ENCODE peak calls at places on chromosomes 4 and X, in ten cellular contexts. O is endothelial cell of umbilical vein, G is IMR-90, Y is A549, N is hepatocyte, S is pancreas, X is transverse colon, H is mesendoderm, R is NT2/D1, C is right lobe of liver. D is an unnamed sample.

GRCh38 chrX:66633541-66633940 is 5.3 kb downstream of the EDA2R start:
- DNase-seq in O (no peak), G (peak; percentile 76), Y (no peak), N (no peak), S (no peak), X (no peak), H (no peak), R (no peak), C (no peak), D (no peak)

GRCh38 chr4:5956285-5957021 is 61.8 kb downstream of the C4orf50 start:
- DNase-seq in O (peak; percentile 39), G (no peak), Y (no peak), N (peak; percentile 29), S (peak; percentile 76), X (no peak), H (peak; percentile 67), R (peak; percentile 87), C (peak; percentile 77), D (peak; percentile 27)

GRCh38 chrX:19776753-19777152 is 110.6 kb downstream of the SH3KBP1 start:
- DNase-seq in O (no peak), G (no peak), Y (no peak), N (no peak), S (no peak), X (no peak), H (no peak), R (no peak), C (no peak), D (no peak)

GRCh38 chrX:68841251-68842049 is 12.6 kb downstream of the EFNB1 start:
- DNase-seq in O (no peak), G (no peak), Y (no peak), N (no peak), S (peak; percentile 67), X (peak; percentile 88), H (no peak), R (no peak), C (peak; percentile 83), D (no peak)

GRCh38 chrX:152913915-152914314 is 16.0 kb downstream of the ZNF185 start:
- DNase-seq in O (no peak), G (no peak), Y (no peak), N (no peak), S (no peak), X (no peak), H (no peak), R (no peak), C (no peak), D (no peak)

GRCh38 chr4:150264595-150265141 is 186.4 kb downstream of the DCLK2 start:
- DNase-seq in O (no peak), G (no peak), Y (no peak), N (no peak), S (no peak), X (no peak), H (no peak), R (no peak), C (no peak), D (no peak)

GRCh38 chr4:10783351-10783750 is 98.8 kb upstream of the CLNK start:
- DNase-seq in O (no peak), G (peak; percentile 86), Y (no peak), N (peak; percentile 40), S (no peak), X (no peak), H (no peak), R (no peak), C (no peak), D (no peak)

GRCh38 chr4:7044415-7044930 is 1.3 kb downstream of the TADA2B start:
- DNase-seq in O (no peak), G (no peak), Y (no peak), N (no peak), S (no peak), X (no peak), H (no peak), R (no peak), C (no peak), D (no peak)

GRCh38 chr4:113683143-113683542 is 78.4 kb downstream of the CAMK2D start:
- DNase-seq in O (no peak), G (no peak), Y (no peak), N (no peak), S (no peak), X (peak; percentile 48), H (no peak), R (no peak), C (no peak), D (no peak)

GRCh38 chrX:22220941-22221340 is 51.8 kb upstream of the CBLL2 start:
- DNase-seq in O (peak; percentile 57), G (peak; percentile 88), Y (peak; percentile 6), N (no peak), S (no peak), X (no peak), H (peak; percentile 4), R (no peak), C (no peak), D (no peak)

GRCh38 chr4:163343604-163344146 is at the start of gene NPY5R:
- DNase-seq in O (no peak), G (no peak), Y (no peak), N (peak; percentile 19), S (no peak), X (no peak), H (peak; percentile 8), R (no peak), C (no peak), D (peak; percentile 40)

GRCh38 chrX:68685722-68686683 is 38.5 kb downstream of the STARD8 start:
- DNase-seq in O (peak; percentile 61), G (peak; percentile 76), Y (peak; percentile 31), N (peak; percentile 47), S (no peak), X (peak; percentile 29), H (peak; percentile 89), R (no peak), C (no peak), D (no peak)

GRCh38 chr4:4859799-4860380 is 425 bp downstream of the MSX1 start:
- DNase-seq in O (peak; percentile 13), G (no peak), Y (no peak), N (peak; percentile 28), S (no peak), X (no peak), H (no peak), R (no peak), C (no peak), D (no peak)
- H3K4me3 ChIP-seq in O (peak overlapping the region; percentile 35), G (peak overlapping the region; percentile 66), Y (peak overlapping the region; percentile 73), N (peak overlapping the region; percentile 89), S (peak overlapping the region; percentile 59), X (peak overlapping the region; percentile 46), H (peak overlapping the region; percentile 60), R (peak overlapping the region; percentile 49), C (peak overlapping the region; percentile 55), D (peak overlapping the region; percentile 80)

GRCh38 chrX:154096140-154097002 is 1.1 kb downstream of the MECP2 start:
- DNase-seq in O (no peak), G (peak; percentile 43), Y (no peak), N (peak; percentile 21), S (peak; percentile 10), X (no peak), H (no peak), R (no peak), C (peak; percentile 58), D (no peak)

GRCh38 chrX:154092371-154092770 is 5.1 kb downstream of the MECP2 start:
- DNase-seq in O (no peak), G (no peak), Y (no peak), N (no peak), S (no peak), X (no peak), H (no peak), R (no peak), C (no peak), D (no peak)

GRCh38 chrX:154093965-154094364 is 3.6 kb downstream of the MECP2 start:
- DNase-seq in O (no peak), G (no peak), Y (no peak), N (no peak), S (no peak), X (no peak), H (peak; percentile 37), R (no peak), C (no peak), D (no peak)

GRCh38 chrX:154097003-154097596 is 417 bp downstream of the MECP2 start:
- DNase-seq in O (peak; percentile 71), G (peak; percentile 51), Y (peak; percentile 77), N (peak; percentile 86), S (peak; percentile 59), X (peak; percentile 69), H (peak; percentile 70), R (no peak), C (peak; percentile 78), D (peak; percentile 75)

DNA sequence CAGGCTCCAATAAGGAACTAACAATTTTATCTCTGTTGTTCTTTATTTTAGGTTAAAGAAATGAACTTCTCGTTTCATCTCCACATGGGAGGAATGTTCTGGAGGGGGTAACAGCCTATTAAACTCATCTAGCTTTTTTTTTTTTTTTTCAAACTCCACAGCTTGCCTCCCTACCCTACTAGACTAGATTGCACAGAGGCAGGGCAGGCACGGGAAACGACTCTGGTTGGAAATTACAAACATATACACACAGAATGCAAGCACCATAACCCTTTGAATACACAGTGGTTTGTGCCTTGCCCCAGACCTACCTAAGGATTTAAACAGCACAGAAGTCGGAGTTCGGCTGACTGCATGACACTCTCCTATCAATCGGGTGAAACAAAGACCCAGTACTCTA is 2.7 kb downstream of the MECP2 start:
- DNase-seq in O (no peak), G (no peak), Y (no peak), N (no peak), S (no peak), X (no peak), H (no peak), R (no peak), C (no peak), D (no peak)
- H3K4me1 ChIP-seq in O (peaks cover 24% of the 10 kb centered on the region), G (peaks cover 5% of the 10 kb centered on the region), Y (peaks cover 37% of the 10 kb centered on the region), N (peaks cover 22% of the 10 kb centered on the region), S (no peaks in the 10 kb centered on the region), X (peaks cover 10% of the 10 kb centered on the region), H (peaks cover 7% of the 10 kb centered on the region), R (no peaks in the 10 kb centered on the region), C (no peaks in the 10 kb centered on the region), D (peaks cover 17% of the 10 kb centered on the region)

GRCh38 chr4:42359686-42360085 is 37.6 kb upstream of the SHISA3 start:
- DNase-seq in O (peak; percentile 46), G (peak; percentile 45), Y (no peak), N (no peak), S (no peak), X (no peak), H (no peak), R (no peak), C (no peak), D (no peak)
- H3K4me3 ChIP-seq in O (peak overlapping the region; percentile 12), G (peak overlapping the region; percentile 41), Y (no peak overlapping the region), N (no peak overlapping the region), S (no peak overlapping the region), X (no peak overlapping the region), H (no peak overlapping the region), R (no peak overlapping the region), C (no peak overlapping the region), D (no peak overlapping the region)

DNA sequence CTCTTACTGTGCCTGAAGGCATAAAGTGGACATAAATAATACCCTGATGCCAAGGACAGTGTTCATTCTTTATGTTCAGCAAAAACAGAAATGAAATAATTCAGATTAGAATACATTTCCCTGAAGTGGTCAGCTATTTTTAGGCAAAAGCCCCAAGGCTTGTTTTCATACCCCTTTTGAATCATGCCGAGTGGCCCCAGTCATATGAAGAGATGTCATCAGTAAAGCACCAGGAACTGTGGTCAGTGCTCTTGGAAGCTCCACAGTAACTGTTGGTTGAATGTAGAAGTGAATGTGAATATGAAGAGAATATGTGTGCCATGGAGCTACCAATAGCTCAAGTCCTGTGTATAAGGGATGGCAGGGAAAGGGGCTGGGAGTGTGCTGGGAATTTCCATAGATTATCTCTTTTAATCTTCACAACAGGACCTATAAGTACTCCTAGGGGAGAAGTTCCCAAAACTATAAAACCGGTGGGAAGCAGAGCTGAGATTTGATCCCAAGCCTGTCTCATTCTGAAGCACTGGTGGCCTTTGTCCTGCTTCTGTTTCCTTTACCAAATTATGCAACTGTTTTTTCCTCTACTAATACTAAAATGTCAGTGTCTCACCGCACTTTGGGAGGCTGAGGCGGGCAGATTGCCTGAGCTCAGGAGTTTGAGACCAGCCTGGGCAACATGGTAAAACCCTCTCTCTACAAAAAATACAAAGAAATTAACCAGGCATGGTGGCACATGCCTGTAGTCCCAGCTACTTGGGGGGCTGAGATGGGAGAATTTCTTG is 52.6 kb downstream of the FNIP2 start:
- DNase-seq in O (no peak), G (peak; percentile 55), Y (no peak), N (no peak), S (no peak), X (no peak), H (no peak), R (no peak), C (no peak), D (no peak)
- H3K4me1 ChIP-seq in O (peaks cover 45% of the 10 kb centered on the region), G (peaks cover 25% of the 10 kb centered on the region), Y (peaks cover 29% of the 10 kb centered on the region), N (peaks cover 51% of the 10 kb centered on the region), S (peaks cover 66% of the 10 kb centered on the region), X (peaks cover 51% of the 10 kb centered on the region), H (peaks cover 15% of the 10 kb centered on the region), R (no peaks in the 10 kb centered on the region), C (peaks cover 2% of the 10 kb centered on the region), D (no peaks in the 10 kb centered on the region)

D was measured in neuronal stem cell.